ENCODE peak calls at places on chromosomes 13 and 19, in five cellular contexts. Z is CD4-positive, CD25-positive, alpha-beta regulatory T cell; H is neural progenitor cell; G is stimulated activated CD4-positive, alpha-beta T cell treated with anti-CD3 and anti-CD28 coated beads, Interleukin-12 subunit alpha, Interleukin-12 subunit beta, amount 100 ng/mL, for 48 hours; F is frontal cortex. C is an unnamed sample.

GRCh38 chr19:45231891-45232290 is 13.3 kb downstream of the EXOC3L2 start:
- DNase-seq in G (no peak), Z (no peak), F (no peak), H (no peak), C (no peak)

GRCh38 chr19:19531951-19532805 is 3.5 kb downstream of the YJEFN3 start:
- DNase-seq in G (peak), H (peak), Z (peak), F (peak), C (peak)

GRCh38 chr19:44847144-44848035 is 1.3 kb downstream of the NECTIN2 start:
- DNase-seq in H (peak), F (peak), Z (no peak), G (no peak), C (no peak)

GRCh38 chr13:94967183-94968039 is 255.1 kb upstream of the SOX21 start:
- DNase-seq in G (peak), H (peak), F (peak), Z (no peak), C (peak)

GRCh38 chr13:48241651-48242050 is 8.6 kb downstream of the ITM2B start:
- DNase-seq in F (no peak), H (no peak), G (no peak), Z (no peak), C (no peak)

GRCh38 chr13:101917475-101917810 is 465.0 kb downstream of the ITGBL1 start:
- DNase-seq in Z (no peak), H (peak), G (no peak), F (no peak), C (no peak)

GRCh38 chr13:73702419-73703071 is 431.7 kb downstream of the KLF12 start:
- DNase-seq in H (no peak), G (no peak), F (no peak), Z (peak), C (no peak)

GRCh38 chr19:660793-661426 is 2.1 kb downstream of the RNF126 start:
- DNase-seq in Z (no peak), F (no peak), G (no peak), H (no peak), C (no peak)

GRCh38 chr19:6220385-6221191 is 59.2 kb downstream of the MLLT1 start:
- DNase-seq in G (no peak), F (no peak), H (no peak), Z (no peak), C (no peak)

GRCh38 chr13:32211788-32212187 is 103.4 kb downstream of the ZAR1L start:
- DNase-seq in H (no peak), G (no peak), Z (no peak), F (no peak), C (no peak)

GRCh38 chr13:74891610-74892009 is 590.4 kb downstream of the TBC1D4 start:
- DNase-seq in F (no peak), Z (no peak), G (no peak), H (no peak), C (no peak)

GRCh38 chr13:110509971-110510786 is 51.3 kb downstream of the RAB20 start:
- DNase-seq in G (no peak), F (no peak), H (no peak), Z (no peak), C (no peak)

GRCh38 chr13:44814836-44815235 is 174.4 kb downstream of the NUFIP1 start:
- DNase-seq in G (no peak), Z (no peak), H (no peak), F (no peak), C (no peak)

GRCh38 chr19:32919365-32919764 is 49.8 kb upstream of the SLC7A9 start:
- DNase-seq in G (no peak), F (no peak), Z (no peak), H (no peak), C (no peak)

GRCh38 chr13:24301911-24302310 is 7.5 kb upstream of the C1QTNF9 start:
- DNase-seq in H (no peak), Z (no peak), F (no peak), G (no peak), C (no peak)

GRCh38 chr13:44410328-44410859 is 36.8 kb downstream of the SERP2 start:
- DNase-seq in H (no peak), F (no peak), Z (no peak), G (no peak), C (no peak)

GRCh38 chr19:4541114-4541805 is 1.4 kb upstream of the LRG1 start:
- DNase-seq in F (no peak), Z (no peak), H (no peak), G (no peak), C (no peak)

GRCh38 chr13:40779796-40780285 is 8.9 kb upstream of the MRPS31 start:
- DNase-seq in Z (no peak), G (no peak), H (no peak), F (no peak), C (no peak)

GRCh38 chr19:41753159-41753558 is 2.2 kb upstream of the CEACAM6 start:
- DNase-seq in F (no peak), Z (peak), H (peak), G (peak), C (peak)

GRCh38 chr19:41932259-41933130 is 4.2 kb upstream of the ERFL start:
- DNase-seq in G (no peak), H (no peak), Z (no peak), F (no peak), C (no peak)

GRCh38 chr13:92483894-92484293 is 742.7 kb upstream of the GPC6 start:
- DNase-seq in F (no peak), Z (no peak), G (no peak), H (no peak), C (no peak)

GRCh38 chr19:39512964-39513363 is 2.0 kb upstream of the SELENOV start:
- DNase-seq in Z (no peak), F (no peak), G (no peak), H (no peak), C (no peak)

GRCh38 chr13:25928941-25929505 is 122.8 kb downstream of the SHISA2 start:
- DNase-seq in H (no peak), Z (no peak), G (no peak), F (no peak), C (no peak)

GRCh38 chr19:40947114-40947513 is 44.0 kb upstream of the CYP2B6 start:
- DNase-seq in H (no peak), F (no peak), Z (no peak), G (no peak), C (no peak)

GRCh38 chr19:3753631-3754410 is 7.7 kb downstream of the APBA3 start:
- DNase-seq in H (no peak), G (no peak), F (no peak), Z (no peak), C (no peak)

GRCh38 chr13:100196380-100196779 is 107.5 kb downstream of the PCCA start:
- DNase-seq in F (no peak), H (no peak), Z (no peak), G (no peak), C (no peak)

GRCh38 chr19:55173717-55174409 is 6.2 kb downstream of the SYT5 start:
- DNase-seq in G (peak), H (peak), Z (no peak), F (peak), C (no peak)

GRCh38 chr19:15595069-15595468 is 19.9 kb upstream of the CYP4F8 start:
- DNase-seq in F (no peak), Z (no peak), G (no peak), H (no peak), C (no peak)

GRCh38 chr13:101211261-101211660 is 205.0 kb downstream of the NALCN start:
- DNase-seq in H (no peak), G (no peak), F (no peak), Z (no peak), C (no peak)